ENCODE peak calls at places on chromosomes 2 and 18, in seven cellular contexts. E, D, J, N, I, T and H are unnamed samples.

GRCh38 chr18:3107740-3108151 is 94.8 kb upstream of the LPIN2 start:
- DNase-seq in E (no peak), D (no peak), J (no peak), N (no peak), I (no peak), T (peak), H (no peak)

GRCh38 chr2:70089220-70089945 is 2.1 kb downstream of the PCBP1 start:
- DNase-seq in E (no peak), D (peak), J (peak), N (no peak), I (no peak), T (no peak), H (peak)

GRCh38 chr2:75560768-75561565 is at the start of gene EVA1A:
- DNase-seq in E (peak), D (peak), J (peak), N (no peak), I (peak), T (peak), H (peak)

GRCh38 chr2:141570474-141571131 is 560.2 kb downstream of the LRP1B start:
- DNase-seq in E (no peak), D (no peak), J (no peak), N (no peak), I (no peak), T (no peak), H (no peak)

GRCh38 chr2:181680055-181680936 is at the start of gene NEUROD1:
- DNase-seq in E (no peak), D (no peak), J (peak), N (no peak), I (no peak), T (no peak), H (no peak)

GRCh38 chr2:203682688-203683130 is 23.7 kb upstream of the CD28 start:
- DNase-seq in E (peak), D (no peak), J (peak), N (peak), I (no peak), T (peak), H (peak)

GRCh38 chr18:57533399-57533884 is 53.1 kb downstream of the FECH start:
- DNase-seq in E (no peak), D (no peak), J (peak), N (no peak), I (no peak), T (no peak), H (no peak)

GRCh38 chr2:170215019-170215418 is 37.1 kb downstream of the MYO3B start:
- DNase-seq in E (no peak), D (no peak), J (no peak), N (no peak), I (no peak), T (peak), H (no peak)

GRCh38 chr2:58928942-58929341 is 687.8 kb upstream of the FANCL start:
- DNase-seq in E (no peak), D (no peak), J (no peak), N (no peak), I (no peak), T (no peak), H (no peak)

GRCh38 chr2:42421601-42422252 is 60.7 kb upstream of the COX7A2L start:
- DNase-seq in E (no peak), D (no peak), J (peak), N (no peak), I (no peak), T (no peak), H (no peak)

GRCh38 chr2:142863485-142863921 is 14.0 kb upstream of the KYNU start:
- DNase-seq in E (peak), D (no peak), J (peak), N (no peak), I (no peak), T (no peak), H (peak)

GRCh38 chr18:13376841-13377351 is 158.3 kb downstream of the LDLRAD4 start:
- DNase-seq in E (no peak), D (no peak), J (no peak), N (no peak), I (no peak), T (no peak), H (no peak)
- H3K4me3 ChIP-seq in E (no peak), D (no peak), J (no peak), N (no peak), I (no peak), T (no peak), H (no peak)

GRCh38 chr2:210399440-210400041 is 77.0 kb downstream of the LANCL1 start:
- DNase-seq in E (peak), D (no peak), J (peak), N (no peak), I (no peak), T (no peak), H (peak)
- TF ChIP-seq CTCF in E (peak), D (peak), J (peak), N (peak), I (peak), T (peak), H (peak)

GRCh38 chr2:96325884-96326255 is 753 bp downstream of the ITPRIPL1 start:
- DNase-seq in E (no peak), D (no peak), J (peak), N (no peak), I (peak), T (no peak), H (no peak)
- H3K4me3 ChIP-seq in E (peak), D (peak), J (peak), N (peak), I (peak), T (peak), H (no peak)

DNA sequence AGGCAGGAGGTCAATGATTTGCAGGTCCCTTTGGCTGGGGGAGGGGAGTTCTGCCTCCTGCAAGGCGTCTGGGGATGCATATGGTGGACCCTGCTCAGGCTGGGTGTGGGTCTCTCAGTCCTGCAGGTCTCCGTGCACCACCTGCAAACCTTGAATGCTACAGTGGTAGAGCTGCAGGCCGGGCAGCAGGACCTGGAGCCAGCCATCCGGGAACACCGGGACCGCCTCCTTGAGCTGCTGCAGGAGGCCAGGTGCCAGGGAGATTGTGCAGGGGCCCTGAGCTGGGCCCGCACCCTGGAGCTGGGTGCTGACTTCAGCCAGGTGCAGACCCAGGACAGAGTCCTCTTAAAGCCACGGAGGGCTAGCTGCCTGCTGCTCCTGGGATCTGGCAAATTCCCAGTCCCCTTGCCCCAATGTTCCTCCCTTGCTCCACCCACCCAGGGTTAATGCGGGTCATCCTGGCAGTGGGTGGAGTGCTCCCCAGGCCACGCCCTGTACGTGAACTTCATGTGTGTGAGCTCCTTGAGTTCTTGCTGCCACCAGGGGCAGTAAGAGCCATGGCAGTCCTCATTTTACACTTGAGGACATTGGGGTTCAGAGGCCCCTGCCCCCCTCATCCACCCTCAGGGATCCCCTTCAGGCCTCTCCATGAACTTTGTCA is 3.1 kb downstream of the PROM2 start:
- DNase-seq in E (no peak), D (no peak), J (no peak), N (no peak), I (peak), T (no peak), H (peak)
- TF ChIP-seq CTCF in E (no peak), D (no peak), J (no peak), N (no peak), I (peak), T (no peak), H (peak)

DNA sequence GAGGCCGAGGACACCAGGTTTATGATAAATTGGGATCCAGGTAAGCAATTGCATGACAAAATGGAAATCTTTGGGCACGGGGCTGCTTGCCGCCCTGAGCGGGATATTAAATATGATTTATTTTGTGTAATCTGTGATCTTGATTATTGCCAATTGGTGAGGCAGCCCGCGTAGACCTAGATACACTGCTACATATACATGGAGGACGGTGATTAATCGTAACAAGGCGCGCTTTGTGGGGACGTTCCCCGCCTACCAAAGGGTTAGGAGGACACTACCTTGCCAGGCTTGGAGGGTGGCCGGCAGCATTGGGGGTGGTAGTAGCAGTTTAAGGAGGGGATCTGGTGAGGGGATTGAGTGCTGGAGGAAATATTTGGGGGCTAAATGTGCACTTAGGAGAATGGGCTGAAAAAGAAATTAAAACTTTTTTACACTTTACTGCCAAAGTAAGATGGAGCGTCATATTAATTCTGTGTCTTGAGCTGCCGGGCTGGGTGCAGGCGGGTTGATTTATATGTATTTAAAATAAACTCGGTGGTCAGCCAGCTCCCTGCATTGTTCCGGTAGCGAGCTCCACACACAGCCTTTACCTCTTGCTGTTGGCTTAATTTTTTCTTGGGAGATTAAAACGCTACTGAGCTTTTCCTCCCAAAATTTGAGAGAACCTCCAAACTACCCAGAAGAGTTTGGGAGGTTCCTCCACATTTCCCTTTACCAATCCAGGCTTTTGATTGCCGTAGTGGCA is 4.1 kb downstream of the HOXD3 start:
- DNase-seq in E (peak), D (no peak), J (no peak), N (no peak), I (no peak), T (no peak), H (no peak)
- H3K4me3 ChIP-seq in E (no peak), D (no peak), J (no peak), N (peak), I (no peak), T (peak), H (no peak)

DNA sequence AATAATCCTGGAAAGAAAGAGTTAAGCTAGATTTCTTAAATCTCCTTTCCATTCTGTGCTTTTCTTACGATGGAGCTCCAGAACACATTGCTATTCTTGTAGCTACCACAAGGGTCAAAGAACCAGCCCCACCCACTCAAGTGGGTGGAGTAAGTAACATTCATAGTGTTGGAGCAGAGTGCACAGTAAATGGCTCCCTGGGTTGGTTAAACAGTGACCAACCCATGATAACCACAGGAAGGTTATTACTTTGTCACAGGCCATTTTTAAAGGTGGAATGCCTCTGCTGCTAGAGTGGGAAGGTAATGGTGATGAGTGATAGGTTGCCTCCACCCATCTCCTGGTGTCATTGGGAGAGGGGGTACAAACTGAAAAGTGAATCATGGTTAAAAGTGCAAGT is 13.9 kb downstream of the ARPC2 start:
- DNase-seq in E (peak), D (no peak), J (peak), N (no peak), I (peak), T (no peak), H (peak)
- TF ChIP-seq CTCF in E (peak), D (no peak), J (peak), N (no peak), I (peak), T (peak), H (peak)

GRCh38 chr18:457533-457932 is 43.0 kb downstream of the COLEC12 start:
- DNase-seq in E (no peak), D (no peak), J (peak), N (no peak), I (no peak), T (no peak), H (no peak)
- H3K4me3 ChIP-seq in E (peak), D (no peak), J (peak), N (peak), I (no peak), T (peak), H (no peak)

DNA sequence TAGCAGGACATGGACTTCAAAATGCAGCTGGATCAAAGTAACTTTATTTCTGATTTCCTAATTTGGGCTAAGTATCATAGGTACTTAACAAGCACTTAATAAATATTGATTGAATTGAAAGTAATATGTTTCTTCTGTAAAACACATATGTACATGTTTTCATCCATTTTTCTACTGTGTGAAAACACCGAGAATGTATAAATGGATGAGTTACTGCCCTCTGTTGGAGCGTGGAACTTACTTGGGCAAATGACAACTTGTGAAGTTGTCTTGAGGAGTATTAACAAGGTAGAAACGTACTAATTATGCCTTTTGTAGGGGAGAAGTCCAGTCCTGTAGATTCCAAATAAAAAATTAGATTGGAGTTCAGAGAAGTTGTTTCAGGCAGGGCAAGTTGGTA is 87.2 kb downstream of the PHLPP1 start:
- DNase-seq in E (no peak), D (no peak), J (no peak), N (no peak), I (no peak), T (no peak), H (peak)
- TF ChIP-seq CTCF in E (peak), D (no peak), J (no peak), N (no peak), I (no peak), T (peak), H (peak)

GRCh38 chr2:120442541-120442922 is 96.6 kb downstream of the INHBB start:
- DNase-seq in E (no peak), D (no peak), J (no peak), N (no peak), I (no peak), T (no peak), H (no peak)
- H3K4me3 ChIP-seq in E (no peak), D (peak), J (no peak), N (peak), I (peak), T (peak), H (peak)